ENCODE peak calls at places on chromosomes 2 and 18, in six cellular contexts. T is stimulated activated CD4-positive, alpha-beta T cell treated with anti-CD3 and anti-CD28 coated beads, Interleukin-1b, Interleukin-23, amount 100 ng/mL, for 1 hour; R is activated CD4-positive, alpha-beta T cell treated with anti-CD3 and anti-CD28 coated beads, Interleukin-2, amount 50 U/mL, for 4 hours; X is Calu3; Y is NCI-H1694; E is LoVo. L is an unnamed sample.

GRCh38 chr2:115036818-115037217 is 594.4 kb downstream of the DPP10 start:
- DNase-seq in R (no peak), E (no peak), T (no peak), Y (no peak), X (no peak), L (no peak)

GRCh38 chr2:219634951-219635751 is 7.7 kb downstream of the SLC4A3 start:
- DNase-seq in Y (no peak), T (no peak), E (no peak), R (no peak), X (no peak), L (no peak)

GRCh38 chr2:215136669-215137328 is 1.6 kb downstream of the ABCA12 start:
- DNase-seq in E (peak), Y (no peak), X (no peak), T (no peak), R (no peak), L (peak)

GRCh38 chr18:75529394-75529793 is 101.9 kb upstream of the SMIM21 start:
- DNase-seq in X (no peak), R (no peak), T (no peak), Y (no peak), E (no peak), L (no peak)

GRCh38 chr2:180983468-180984388 is 3.3 kb downstream of the UBE2E3 start:
- DNase-seq in X (peak), Y (peak), R (peak), E (peak), T (no peak), L (peak)

GRCh38 chr2:120586507-120587283 is 149.0 kb upstream of the GLI2 start:
- DNase-seq in R (no peak), X (no peak), E (no peak), T (no peak), Y (no peak), L (no peak)

GRCh38 chr2:5696351-5696740 is 4.2 kb downstream of the SOX11 start:
- DNase-seq in T (no peak), R (no peak), Y (no peak), E (no peak), X (no peak), L (no peak)

GRCh38 chr2:186570587-186570986 is 19.3 kb upstream of the ITGAV start:
- DNase-seq in T (no peak), R (no peak), Y (no peak), E (peak), X (peak), L (peak)

GRCh38 chr18:26074256-26074655 is 16.2 kb downstream of the SS18 start:
- DNase-seq in E (no peak), T (no peak), Y (no peak), R (no peak), X (no peak), L (no peak)

GRCh38 chr18:10381951-10382350 is 72.5 kb upstream of the APCDD1 start:
- DNase-seq in Y (no peak), X (no peak), T (no peak), E (no peak), R (no peak), L (no peak)

GRCh38 chr2:36869606-36870005 is 96.7 kb downstream of the STRN start:
- DNase-seq in R (no peak), X (no peak), Y (no peak), E (no peak), T (no peak), L (no peak)

GRCh38 chr2:239288951-239289481 is 111.8 kb downstream of the HDAC4 start:
- DNase-seq in T (no peak), E (no peak), Y (no peak), X (no peak), R (no peak), L (no peak)

GRCh38 chr2:95525294-95526035 is 40.9 kb upstream of the TRIM43B start:
- DNase-seq in E (no peak), R (no peak), T (no peak), X (peak), Y (no peak), L (no peak)

GRCh38 chr18:2981212-2981728 is 31.7 kb downstream of the LPIN2 start:
- DNase-seq in T (no peak), E (peak), X (no peak), R (no peak), Y (no peak), L (peak)

GRCh38 chr18:50128506-50129271 is 66.3 kb downstream of the MYO5B start:
- DNase-seq in T (no peak), E (peak), R (no peak), X (peak), Y (no peak), L (no peak)

GRCh38 chr2:95077521-95077807 is 44.1 kb downstream of the MRPS5 start:
- DNase-seq in X (no peak), Y (no peak), E (no peak), T (no peak), R (no peak), L (peak)

GRCh38 chr2:133768261-133769021 is 200.2 kb upstream of the NCKAP5 start:
- DNase-seq in R (no peak), X (no peak), Y (no peak), T (no peak), E (no peak), L (no peak)

GRCh38 chr18:28494151-28494550 is 317.2 kb upstream of the CDH2 start:
- DNase-seq in X (no peak), E (no peak), T (no peak), R (no peak), Y (no peak), L (no peak)

GRCh38 chr2:109724533-109725460 is 69.3 kb upstream of the RGPD5 start:
- DNase-seq in R (no peak), E (no peak), X (no peak), Y (no peak), T (no peak), L (no peak)

L was measured in ELR.